ENCODE peak calls at places on chromosomes 2 and 18, in five cellular contexts. X, K, J, L and O are unnamed samples.

GRCh38 chr18:14074187-14074586 is 58.0 kb downstream of the ZNF519 start:
- DNase-seq in J (no peak), K (no peak), L (no peak), X (no peak), O (no peak)

GRCh38 chr2:714005-714741 is 37.0 kb upstream of the TMEM18 start:
- DNase-seq in J (peak; percentile 69), L (no peak), K (peak; percentile 52), X (peak; percentile 23), O (no peak)

GRCh38 chr2:143193121-143193520 is 63.9 kb downstream of the ARHGAP15 start:
- DNase-seq in L (no peak), X (no peak), J (no peak), K (no peak), O (no peak)

GRCh38 chr2:140210963-140211362 is 1430.8 kb upstream of the NXPH2 start:
- DNase-seq in L (no peak), J (no peak), K (no peak), X (no peak), O (no peak)

GRCh38 chr2:50535971-50536759 is 495.8 kb downstream of the NRXN1 start:
- DNase-seq in L (no peak), J (no peak), X (no peak), K (no peak), O (no peak)

GRCh38 chr2:75292826-75293225 is 93.5 kb upstream of the TACR1 start:
- DNase-seq in K (no peak), X (peak; percentile 55), J (no peak), L (no peak), O (no peak)

GRCh38 chr18:3424280-3424890 is 25.6 kb upstream of the TGIF1 start:
- DNase-seq in X (no peak), K (no peak), L (no peak), J (no peak), O (no peak)

GRCh38 chr2:221308507-221309054 is 263.5 kb downstream of the EPHA4 start:
- DNase-seq in X (no peak), K (no peak), J (no peak), L (no peak), O (no peak)

GRCh38 chr2:238024986-238025385 is 35.8 kb upstream of the SCLY start:
- DNase-seq in X (peak; percentile 29), K (no peak), L (no peak), J (no peak), O (no peak)

GRCh38 chr2:131040661-131041401 is 52.4 kb downstream of the FAM168B start:
- DNase-seq in X (no peak), K (no peak), L (no peak), J (no peak), O (no peak)

GRCh38 chr2:72144746-72145657 is 2.7 kb downstream of the CYP26B1 start:
- DNase-seq in J (peak; percentile 31), L (peak; percentile 89), K (peak; percentile 96), X (no peak), O (no peak)

GRCh38 chr18:73060666-73061270 is 193.0 kb upstream of the NETO1 start:
- DNase-seq in X (peak; percentile 21), K (no peak), J (no peak), L (no peak), O (peak; percentile 8)

GRCh38 chr2:197453914-197454398 is 604 bp downstream of the COQ10B start:
- DNase-seq in J (peak; percentile 70), K (peak; percentile 53), L (no peak), X (peak; percentile 93), O (peak; percentile 61)

GRCh38 chr2:126889501-126890135 is 9.1 kb upstream of the TEX51 start:
- DNase-seq in J (no peak), X (no peak), L (no peak), K (no peak), O (no peak)

GRCh38 chr2:17476820-17477219 is 41.4 kb downstream of the RAD51AP2 start:
- DNase-seq in J (no peak), L (no peak), X (no peak), K (no peak), O (no peak)

DNA sequence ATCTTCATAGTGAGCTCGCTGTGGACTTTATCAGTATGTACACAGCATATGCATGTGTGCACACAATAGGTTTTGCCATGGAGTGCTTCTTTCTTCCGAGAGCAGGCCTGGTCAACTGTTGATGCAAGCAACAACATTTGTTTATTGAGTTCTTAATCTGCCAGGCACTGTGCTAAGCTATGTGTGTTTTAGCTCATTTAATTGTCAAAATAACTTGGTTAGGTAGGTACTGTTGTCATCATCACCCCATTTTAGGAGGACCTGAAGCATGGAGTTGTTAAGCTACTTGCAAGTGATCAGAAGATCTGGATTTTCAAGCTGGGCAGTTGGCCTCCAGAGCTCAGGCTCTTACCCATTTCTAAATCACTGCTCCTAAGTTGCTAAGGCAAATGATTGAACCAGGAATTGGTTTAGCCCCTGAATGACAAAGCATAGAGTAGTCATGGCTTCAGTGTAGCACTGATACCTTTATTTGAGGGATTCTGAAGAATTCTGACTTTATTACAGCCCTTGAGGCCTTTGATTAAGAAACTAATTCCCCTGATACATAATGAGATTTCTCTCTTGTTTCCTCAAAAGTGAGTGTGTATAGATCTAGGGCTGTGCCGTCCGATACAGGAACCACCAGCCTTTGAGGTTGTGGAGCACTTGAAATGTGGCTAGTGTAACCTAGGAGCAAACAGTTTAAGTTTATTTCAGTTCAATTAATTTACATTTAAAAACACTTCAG is 132.9 kb downstream of the FMNL2 start:
- DNase-seq in K (no peak), X (no peak), J (no peak), L (no peak), O (no peak)
- TF ChIP-seq CTCF in K (no peak), X (no peak), J (no peak), L (no peak), O (no peak)

GRCh38 chr2:207163053-207163814 is 2.5 kb downstream of the KLF7 start:
- DNase-seq in K (peak; percentile 51), X (peak; percentile 78), L (no peak), J (peak; percentile 45), O (peak; percentile 81)

GRCh38 chr2:207160115-207160514 is 5.6 kb downstream of the KLF7 start:
- DNase-seq in K (no peak), J (no peak), L (no peak), X (no peak), O (no peak)

GRCh38 chr2:207162319-207162718 is 3.4 kb downstream of the KLF7 start:
- DNase-seq in L (no peak), X (peak; percentile 62), J (no peak), K (no peak), O (no peak)

GRCh38 chr2:207161724-207162123 is 4.0 kb downstream of the KLF7 start:
- DNase-seq in J (no peak), L (no peak), X (peak; percentile 66), K (no peak), O (no peak)

DNA sequence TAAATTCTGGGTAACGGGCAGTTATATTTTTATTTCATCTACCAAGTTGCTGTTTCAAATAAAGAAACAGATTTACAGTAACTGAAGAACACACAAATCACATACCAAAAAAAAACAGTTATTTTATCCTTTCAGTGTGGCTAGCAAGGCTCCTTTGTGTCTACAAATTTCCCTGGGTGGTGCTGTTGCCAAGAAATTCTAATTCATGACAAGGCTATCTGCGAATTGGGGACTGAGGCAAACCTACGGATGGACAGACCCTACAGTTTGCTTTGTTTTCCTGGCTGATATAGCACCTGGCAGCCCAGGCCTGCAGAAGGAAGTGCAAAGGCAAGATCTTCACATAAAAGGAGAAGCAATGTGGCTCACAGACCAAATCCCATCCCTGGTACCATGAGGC is 4.5 kb downstream of the KLF7 start:
- DNase-seq in K (no peak), L (no peak), J (no peak), X (no peak), O (no peak)
- H3K4me3 ChIP-seq in K (peak overlapping the region; percentile 53), L (no peak overlapping the region), J (no peak overlapping the region), X (peak overlapping the region; percentile 24), O (no peak overlapping the region)

GRCh38 chr2:219500135-219500534 is 1.4 kb downstream of the GMPPA start:
- DNase-seq in X (no peak), L (no peak), J (no peak), K (no peak), O (no peak)
- TF ChIP-seq CTCF in X (peak; percentile 56), L (no peak), J (no peak), K (no peak), O (peak; percentile 54)

DNA sequence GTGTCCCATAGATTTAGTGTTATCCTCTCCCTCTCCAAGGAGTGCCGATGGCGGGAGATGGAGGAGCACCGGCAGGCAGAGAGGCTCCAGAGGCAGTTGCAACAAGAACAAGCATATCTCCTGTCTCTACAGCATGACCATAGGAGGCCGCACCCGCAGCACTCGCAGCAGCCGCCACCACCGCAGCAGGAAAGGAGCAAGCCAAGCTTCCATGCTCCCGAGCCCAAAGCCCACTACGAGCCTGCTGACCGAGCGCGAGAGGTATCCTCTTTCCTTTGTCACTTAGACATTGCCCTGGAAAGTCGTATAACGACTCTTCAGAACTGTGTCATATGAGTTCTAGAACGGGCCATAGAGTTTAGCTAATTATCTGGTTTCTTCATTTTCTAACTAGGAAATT is 132.2 kb upstream of the IL1R2 start:
- DNase-seq in K (no peak), J (no peak), X (no peak), L (peak; percentile 43), O (no peak)
- H3K4me3 ChIP-seq in K (no peak overlapping the region), J (no peak overlapping the region), X (no peak overlapping the region), L (no peak overlapping the region), O (no peak overlapping the region)